ENCODE peak calls at places on chromosomes 1 and 21, in six cellular contexts. X, D, E, S, C and B are unnamed samples.
A peak's percentile ranks its signal among the peaks of the same experiment; 100 is the strongest.

GRCh38 chr1:2225029-2225428 is 3.1 kb upstream of the SKI start:
- DNase-seq in D (no peak), S (no peak), C (no peak), X (no peak), E (no peak), B (no peak)

GRCh38 chr1:42965339-42965738 is 6.7 kb upstream of the SLC2A1 start:
- DNase-seq in C (no peak), D (no peak), S (no peak), X (no peak), E (no peak), B (no peak)

GRCh38 chr1:91273875-91274274 is 130.8 kb downstream of the HFM1 start:
- DNase-seq in E (no peak), D (no peak), C (no peak), X (no peak), S (no peak), B (no peak)

GRCh38 chr1:28986296-28986910 is 72.0 kb downstream of the EPB41 start:
- DNase-seq in D (no peak), E (no peak), C (no peak), S (no peak), X (no peak), B (no peak)

GRCh38 chr1:172373864-172374263 is 46.6 kb upstream of the C1orf105 start:
- DNase-seq in D (no peak), S (no peak), E (no peak), X (no peak), C (no peak), B (no peak)

GRCh38 chr21:33018707-33019455 is 6.9 kb upstream of the OLIG2 start:
- DNase-seq in D (no peak), X (no peak), E (no peak), C (no peak), S (no peak), B (no peak)

GRCh38 chr1:107707111-107707510 is 257.9 kb downstream of the VAV3 start:
- DNase-seq in D (no peak), E (no peak), X (no peak), S (no peak), C (no peak), B (no peak)

GRCh38 chr1:71921197-71921596 is 361.1 kb downstream of the NEGR1 start:
- DNase-seq in D (no peak), X (no peak), C (no peak), S (no peak), E (no peak), B (no peak)

GRCh38 chr1:3167255-3167654 is 98.3 kb downstream of the PRDM16 start:
- DNase-seq in C (no peak), E (no peak), D (no peak), X (no peak), S (no peak), B (no peak)

GRCh38 chr1:161115132-161115711 is 2.6 kb downstream of the PFDN2 start:
- DNase-seq in D (no peak), X (no peak), C (no peak), S (peak; percentile 67), E (no peak), B (no peak)

GRCh38 chr1:219350621-219351020 is 176.9 kb downstream of the LYPLAL1 start:
- DNase-seq in C (no peak), D (no peak), X (no peak), E (no peak), S (no peak), B (no peak)

GRCh38 chr1:216528816-216529215 is 105.6 kb upstream of the USH2A start:
- DNase-seq in X (no peak), C (no peak), D (no peak), E (no peak), S (no peak), B (no peak)

GRCh38 chr21:18350216-18350615 is 53.4 kb downstream of the TMPRSS15 start:
- DNase-seq in C (no peak), X (no peak), S (no peak), E (no peak), D (no peak), B (no peak)

GRCh38 chr1:154641534-154641933 is 33.5 kb upstream of the ADAR start:
- DNase-seq in E (no peak), S (no peak), C (no peak), X (no peak), D (no peak), B (no peak)

GRCh38 chr21:36419996-36420395 is 34.8 kb downstream of the CHAF1B start:
- DNase-seq in S (peak; percentile 84), E (peak; percentile 74), C (peak; percentile 91), X (peak; percentile 70), D (no peak), B (peak; percentile 91)

GRCh38 chr1:182833271-182833670 is 5.9 kb upstream of the DHX9 start:
- DNase-seq in C (no peak), S (no peak), E (no peak), D (no peak), X (no peak), B (no peak)

GRCh38 chr1:11738783-11739182 is 2.8 kb downstream of the AGTRAP start:
- DNase-seq in E (no peak), D (no peak), X (no peak), S (no peak), C (no peak), B (no peak)

GRCh38 chr1:201008666-201009360 is 14.7 kb downstream of the KIF21B start:
- DNase-seq in C (no peak), D (no peak), S (no peak), E (no peak), X (no peak), B (no peak)

GRCh38 chr1:12167493-12168429 is 970 bp downstream of the TNFRSF1B start:
- DNase-seq in D (no peak), C (no peak), S (no peak), X (no peak), E (no peak), B (no peak)

GRCh38 chr21:42595281-42596187 is 57.9 kb upstream of the PDE9A start:
- DNase-seq in C (no peak), E (no peak), S (no peak), D (no peak), X (no peak), B (no peak)

GRCh38 chr1:173224887-173225280 is 17.8 kb upstream of the TNFSF4 start:
- DNase-seq in E (no peak), D (no peak), C (no peak), X (no peak), S (no peak), B (no peak)

GRCh38 chr1:3869751-3870301 is 12.6 kb downstream of the DFFB start:
- DNase-seq in S (no peak), E (no peak), C (peak; percentile 55), D (no peak), X (no peak), B (peak; percentile 79)

GRCh38 chr1:207811319-207811718 is 59.5 kb downstream of the CD46 start:
- DNase-seq in X (no peak), S (no peak), E (no peak), C (no peak), D (no peak), B (peak; percentile 9)

GRCh38 chr1:22542886-22543285 is 20.4 kb upstream of the EPHA8 start:
- DNase-seq in D (no peak), E (no peak), S (no peak), C (no peak), X (no peak), B (peak; percentile 46)

GRCh38 chr1:238690415-238690814 is 696.0 kb upstream of the CHRM3 start:
- DNase-seq in C (no peak), X (no peak), S (no peak), D (no peak), E (no peak), B (no peak)

GRCh38 chr1:185969524-185969991 is 235.4 kb downstream of the HMCN1 start:
- DNase-seq in D (no peak), X (no peak), C (no peak), S (no peak), E (no peak), B (no peak)

DNA sequence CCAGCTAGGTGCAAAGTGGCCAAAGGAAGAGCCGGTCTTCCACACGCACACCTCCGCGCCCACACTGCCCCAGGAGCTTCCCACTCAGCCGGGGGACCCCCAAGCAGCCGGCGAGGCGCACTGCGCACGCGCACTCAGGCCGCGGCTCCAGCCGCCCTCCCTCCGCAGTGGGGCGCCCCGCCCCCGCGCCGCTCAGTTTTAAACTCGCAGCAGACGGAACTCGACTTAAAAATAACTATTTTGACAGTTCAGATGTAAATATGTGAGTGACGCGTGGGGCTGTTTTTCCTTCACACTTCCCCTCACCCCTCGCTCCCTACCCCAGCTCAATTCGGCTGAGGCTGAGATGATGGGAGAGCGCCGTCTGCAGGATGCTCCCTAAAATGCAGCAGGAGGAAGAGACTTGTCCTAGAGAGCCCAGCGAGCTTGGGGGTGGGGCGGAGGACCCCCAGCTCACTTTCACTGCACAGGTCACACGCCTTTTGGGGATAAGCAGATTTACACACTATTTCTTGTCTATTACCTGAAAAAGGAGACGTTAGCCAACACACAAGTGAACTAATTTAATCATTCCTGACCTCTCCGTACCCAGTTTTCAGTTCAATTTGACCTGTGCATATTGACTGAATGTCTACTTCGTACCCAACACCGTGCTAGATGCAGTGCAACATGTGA is 8.9 kb upstream of the LEMD1 start:
- DNase-seq in E (peak; percentile 41), X (no peak), C (peak; percentile 85), D (peak; percentile 24), S (no peak), B (no peak)
- H3K27me3 ChIP-seq in E (peaks cover 33% of the 10 kb centered on the region), X (no peaks in the 10 kb centered on the region), C (no peaks in the 10 kb centered on the region), D (no peaks in the 10 kb centered on the region), S (peaks cover 38% of the 10 kb centered on the region), B (peaks cover 8% of the 10 kb centered on the region)

DNA sequence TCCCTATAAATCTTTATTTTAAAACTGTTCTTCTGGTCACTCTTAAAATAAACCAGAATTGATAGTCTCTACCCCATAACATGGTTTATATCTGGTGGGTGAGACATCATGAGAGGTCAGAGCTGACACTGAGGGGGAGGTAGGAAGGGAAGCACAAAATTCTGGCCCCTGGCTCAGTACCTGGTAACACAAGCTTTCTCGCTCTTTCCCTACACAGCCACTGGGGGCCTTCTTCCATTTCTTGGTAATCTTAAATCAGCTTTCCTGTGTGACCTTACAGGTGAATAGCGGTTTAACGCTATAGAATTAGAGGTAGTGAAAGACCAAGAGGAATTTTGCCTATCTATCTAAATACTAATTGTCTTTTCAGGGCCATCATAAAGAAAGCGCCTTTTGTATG is 5.4 kb downstream of the CRNN start:
- DNase-seq in S (no peak), E (no peak), D (no peak), C (no peak), X (no peak), B (no peak)
- H3K9me3 ChIP-seq in S (peaks cover 22% of the 10 kb centered on the region), E (no peaks in the 10 kb centered on the region), D (no peaks in the 10 kb centered on the region), C (no peaks in the 10 kb centered on the region), X (no peaks in the 10 kb centered on the region), B (no peaks in the 10 kb centered on the region)

GRCh38 chr1:17867470-17867869 is 112.3 kb downstream of the ACTL8 start:
- DNase-seq in S (no peak), E (no peak), D (no peak), X (no peak), C (no peak), B (no peak)
- H3K27ac ChIP-seq in S (no peak overlapping the region), E (no peak overlapping the region), D (no peak overlapping the region), X (no peak overlapping the region), C (no peak overlapping the region), B (no peak overlapping the region)

GRCh38 chr1:18639335-18640055 is 8.8 kb downstream of the PAX7 start:
- DNase-seq in E (no peak), S (no peak), X (no peak), D (no peak), C (no peak), B (no peak)

GRCh38 chr1:18640228-18641004 is 9.8 kb downstream of the PAX7 start:
- DNase-seq in D (no peak), E (no peak), X (no peak), S (no peak), C (no peak), B (no peak)

GRCh38 chr1:18637962-18638817 is 7.5 kb downstream of the PAX7 start:
- DNase-seq in E (no peak), X (no peak), D (no peak), S (no peak), C (no peak), B (no peak)

GRCh38 chr1:18637553-18637960 is 6.9 kb downstream of the PAX7 start:
- DNase-seq in C (no peak), X (no peak), E (no peak), D (no peak), S (no peak), B (no peak)

GRCh38 chr1:18638818-18639193 is 8.2 kb downstream of the PAX7 start:
- DNase-seq in E (no peak), S (no peak), X (no peak), D (no peak), C (no peak), B (no peak)
- H3K27me3 ChIP-seq in E (peaks cover 100% of the 10 kb centered on the region), S (peaks cover 94% of the 10 kb centered on the region), X (no peaks in the 10 kb centered on the region), D (peaks cover 75% of the 10 kb centered on the region), C (no peaks in the 10 kb centered on the region), B (peaks cover 97% of the 10 kb centered on the region)